ENCODE peak calls at places on chromosomes 4 and X, in four cellular contexts. W is gastrocnemius medialis; M is CD8-positive, alpha-beta T cell; O is A673. Y is an unnamed sample. For H3K9me3, the result is how much of the 10 kb centered on the place peaks cover.

GRCh38 chr4:176872461-176872860 is 79.7 kb upstream of the VEGFC start:
- DNase-seq in O (no peak), M (no peak), W (no peak), Y (no peak)

GRCh38 chr4:48341776-48342558 is 638 bp downstream of the SLAIN2 start:
- DNase-seq in W (peak), O (peak), M (no peak), Y (no peak)

GRCh38 chrX:133269168-133269567 is 51.0 kb upstream of the TFDP3 start:
- DNase-seq in M (no peak), W (no peak), O (peak), Y (no peak)

GRCh38 chr4:168524006-168524405 is 27.2 kb downstream of the PALLD start:
- DNase-seq in M (no peak), W (no peak), O (no peak), Y (peak)

GRCh38 chrX:19630776-19631707 is 115.7 kb upstream of the MAP3K15 start:
- DNase-seq in O (no peak), W (no peak), M (no peak), Y (no peak)

GRCh38 chrX:4690516-4690915 is 977.1 kb upstream of the PRKX start:
- DNase-seq in W (no peak), M (no peak), O (no peak), Y (no peak)

GRCh38 chr4:93828332-93828829 is at the start of gene ATOH1:
- DNase-seq in O (peak), M (no peak), W (no peak), Y (no peak)

GRCh38 chrX:82734140-82734539 is 774.0 kb upstream of the POU3F4 start:
- DNase-seq in W (no peak), O (no peak), M (no peak), Y (no peak)

GRCh38 chr4:53234669-53235068 is 131.2 kb downstream of the SCFD2 start:
- DNase-seq in O (no peak), W (no peak), M (no peak), Y (no peak)

GRCh38 chrX:136797787-136798186 is 17.1 kb upstream of the ARHGEF6 start:
- DNase-seq in O (no peak), M (no peak), W (no peak), Y (no peak)

GRCh38 chr4:139316733-139317132 is 14.5 kb upstream of the NDUFC1 start:
- DNase-seq in W (no peak), M (no peak), O (no peak), Y (no peak)

GRCh38 chr4:139315221-139315675 is 13.0 kb upstream of the NDUFC1 start:
- DNase-seq in M (no peak), W (no peak), O (no peak), Y (no peak)

GRCh38 chr4:139314047-139314800 is 11.9 kb upstream of the NDUFC1 start:
- DNase-seq in O (no peak), M (no peak), W (no peak), Y (no peak)

GRCh38 chr4:139311909-139312308 is 9.6 kb upstream of the NDUFC1 start:
- DNase-seq in M (no peak), O (no peak), W (no peak), Y (no peak)

GRCh38 chr4:139312552-139313332 is 10.5 kb upstream of the NDUFC1 start:
- DNase-seq in W (no peak), O (no peak), M (no peak), Y (no peak)
- H3K4me3 ChIP-seq in W (no peak), O (no peak), M (no peak), Y (no peak)

GRCh38 chr4:159368320-159368719 is 265.4 kb downstream of the RAPGEF2 start:
- DNase-seq in W (no peak), O (no peak), M (no peak), Y (no peak)

GRCh38 chr4:159369256-159369655 is 266.4 kb downstream of the RAPGEF2 start:
- DNase-seq in W (no peak), O (no peak), M (no peak), Y (no peak)

GRCh38 chr4:159367421-159368105 is 264.7 kb downstream of the RAPGEF2 start:
- DNase-seq in W (no peak), O (no peak), M (no peak), Y (no peak)

GRCh38 chr4:159370316-159370715 is 267.4 kb downstream of the RAPGEF2 start:
- DNase-seq in W (no peak), O (peak), M (no peak), Y (no peak)

GRCh38 chr4:159366966-159367365 is 264.1 kb downstream of the RAPGEF2 start:
- DNase-seq in O (peak), M (no peak), W (no peak), Y (no peak)
- H3K27ac ChIP-seq in O (no peak), M (no peak), W (no peak), Y (no peak)

GRCh38 chrX:153426204-153426603 is 14.9 kb downstream of the ZFP92 start:
- DNase-seq in M (no peak), O (no peak), W (no peak), Y (no peak)
- H3K9me3 ChIP-seq in M (under half), O (under half), W (under half), Y (under half)

DNA sequence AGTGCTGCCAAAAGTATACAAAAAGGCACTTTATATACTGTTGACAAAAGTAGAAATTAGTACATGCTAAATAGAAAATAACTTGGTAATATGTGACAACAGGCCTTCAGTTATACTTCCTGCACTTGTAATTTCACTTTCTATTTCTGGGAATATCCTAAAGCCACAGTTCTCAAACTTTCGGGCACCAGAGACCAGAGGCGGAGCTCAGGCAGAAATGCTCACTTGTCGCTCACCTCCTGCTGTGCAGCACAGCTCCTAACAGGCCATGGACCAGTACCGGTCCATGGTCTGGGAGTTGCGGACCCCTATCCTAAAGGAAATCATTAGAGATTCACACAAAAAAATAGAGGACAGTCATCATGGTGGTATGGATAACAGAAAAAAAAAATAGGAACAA is 25.7 kb downstream of the ACSL4 start:
- DNase-seq in M (no peak), O (no peak), W (no peak), Y (no peak)
- H3K4me3 ChIP-seq in M (no peak), O (no peak), W (no peak), Y (no peak)

DNA sequence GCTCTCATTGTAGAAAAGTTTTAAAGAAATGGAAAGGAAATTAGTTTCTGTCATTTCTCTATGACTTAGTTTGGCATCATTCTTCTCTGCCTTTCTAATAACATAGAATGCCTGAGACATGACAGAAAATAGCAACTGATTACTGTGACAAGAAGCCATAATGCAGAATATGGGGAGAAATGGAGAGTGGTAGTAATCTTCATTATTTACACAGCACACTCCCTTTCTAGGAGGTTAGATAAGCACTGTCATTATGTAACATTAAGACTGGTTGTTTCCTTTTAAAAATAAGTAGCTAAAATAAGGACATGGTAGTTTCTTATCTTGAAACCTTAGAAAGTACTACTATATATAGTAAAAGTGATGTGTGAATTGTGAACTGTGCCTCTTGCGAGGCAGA is 1227.9 kb upstream of the PABPC4L start:
- DNase-seq in M (no peak), O (no peak), W (no peak), Y (no peak)
- H3K27ac ChIP-seq in M (no peak), O (no peak), W (no peak), Y (no peak)

GRCh38 chrX:55521687-55522086 is 32.0 kb upstream of the USP51 start:
- DNase-seq in W (no peak), O (no peak), M (no peak), Y (no peak)

GRCh38 chrX:55522577-55523254 is 33.1 kb upstream of the USP51 start:
- DNase-seq in W (no peak), O (no peak), M (no peak), Y (no peak)

DNA sequence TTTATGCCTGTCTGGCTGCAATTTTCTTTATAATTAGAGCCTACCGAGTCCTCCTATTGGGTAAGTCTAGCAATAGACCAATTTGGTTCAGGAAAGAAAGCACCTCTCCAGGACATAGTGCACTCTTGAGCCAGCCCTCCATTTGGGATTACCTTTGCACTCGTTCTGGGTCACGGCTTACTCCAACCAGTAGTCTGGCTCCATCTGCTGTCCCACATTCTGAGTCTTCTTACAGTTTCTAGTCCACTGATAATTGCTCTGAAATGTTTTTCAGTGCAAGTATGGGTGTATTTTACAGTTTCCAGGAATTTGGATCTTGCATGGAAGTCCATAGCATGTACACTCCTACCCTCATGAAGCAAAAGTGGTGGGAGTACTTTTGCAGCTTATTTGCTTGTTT is 34.8 kb upstream of the USP51 start:
- DNase-seq in M (no peak), O (no peak), W (no peak), Y (no peak)
- H3K9me3 ChIP-seq in M (under half), O (under half), W (under half), Y (under half)

GRCh38 chr4:112648263-112649054 is 11.5 kb downstream of the LARP7 start:
- DNase-seq in O (no peak), W (no peak), M (no peak), Y (no peak)
- H3K4me3 ChIP-seq in O (no peak), W (no peak), M (no peak), Y (no peak)

DNA sequence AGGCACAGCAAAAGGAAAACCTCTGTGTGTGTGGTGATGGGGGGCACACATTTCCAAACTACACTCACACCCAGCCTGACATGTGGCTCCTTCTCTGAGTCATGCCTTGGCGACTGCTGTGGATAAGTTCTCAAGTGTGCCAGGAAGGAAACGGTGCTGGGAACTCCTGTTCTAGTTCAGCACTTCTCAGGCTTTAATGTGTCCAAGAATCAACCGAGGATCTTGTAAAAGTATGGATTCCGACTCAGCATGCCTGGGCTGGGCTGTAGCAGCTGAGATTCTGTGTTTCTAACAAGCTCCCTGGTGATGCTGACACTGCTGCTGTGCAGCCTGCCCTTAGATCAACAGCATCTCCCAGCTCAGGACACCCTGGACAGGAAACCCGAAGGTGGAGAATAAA is 20.2 kb downstream of the CLNK start:
- DNase-seq in M (no peak), O (no peak), W (no peak), Y (peak)
- H3K27ac ChIP-seq in M (no peak), O (no peak), W (no peak), Y (no peak)